ENCODE peak calls at places on chromosomes 3 and 15, in six cellular contexts. One of them, this sample, is unnamed.
A peak's percentile ranks its signal among the peaks of the same experiment; 100 is the strongest.

GRCh38 chr3:8499181-8499611 is 2.4 kb upstream of the LMCD1 start:
- DNase-seq in GM23338: peak; percentile 79
- DNase-seq in transverse colon: no peak
- DNase-seq in prostate gland: peak; percentile 75
- DNase-seq in breast epithelium: peak; percentile 83
- DNase-seq in GM12891: no peak
- DNase-seq in this sample: no peak

GRCh38 chr15:85785887-85786777 is 8.6 kb downstream of the KLHL25 start:
- DNase-seq in GM23338: no peak
- DNase-seq in transverse colon: peak; percentile 66
- DNase-seq in prostate gland: peak; percentile 35
- DNase-seq in breast epithelium: peak; percentile 50
- DNase-seq in GM12891: no peak
- DNase-seq in this sample: no peak

GRCh38 chr3:31077021-31077601 is 182.7 kb upstream of the GADL1 start:
- DNase-seq in GM23338: no peak
- DNase-seq in transverse colon: no peak
- DNase-seq in prostate gland: no peak
- DNase-seq in breast epithelium: no peak
- DNase-seq in GM12891: no peak
- DNase-seq in this sample: no peak

GRCh38 chr15:38895326-38896282 is 331.0 kb upstream of the RASGRP1 start:
- DNase-seq in GM23338: no peak
- DNase-seq in transverse colon: no peak
- DNase-seq in prostate gland: no peak
- DNase-seq in breast epithelium: no peak
- DNase-seq in GM12891: no peak
- DNase-seq in this sample: no peak

GRCh38 chr15:29090617-29091466 is 178.8 kb downstream of the NSMCE3 start:
- DNase-seq in GM23338: peak; percentile 78
- DNase-seq in transverse colon: no peak
- DNase-seq in prostate gland: no peak
- DNase-seq in breast epithelium: no peak
- DNase-seq in GM12891: peak; percentile 62
- DNase-seq in this sample: no peak

GRCh38 chr3:45010718-45011355 is 15.3 kb upstream of the CLEC3B start:
- DNase-seq in GM23338: no peak
- DNase-seq in transverse colon: no peak
- DNase-seq in prostate gland: no peak
- DNase-seq in breast epithelium: peak; percentile 73
- DNase-seq in GM12891: no peak
- DNase-seq in this sample: no peak

GRCh38 chr3:124084398-124084881 is 92.5 kb upstream of the ROPN1 start:
- DNase-seq in GM23338: no peak
- DNase-seq in transverse colon: no peak
- DNase-seq in prostate gland: no peak
- DNase-seq in breast epithelium: no peak
- DNase-seq in GM12891: no peak
- DNase-seq in this sample: no peak

GRCh38 chr3:178768072-178768864 is 232.0 kb downstream of the KCNMB2 start:
- DNase-seq in GM23338: peak; percentile 16
- DNase-seq in transverse colon: no peak
- DNase-seq in prostate gland: no peak
- DNase-seq in breast epithelium: no peak
- DNase-seq in GM12891: no peak
- DNase-seq in this sample: no peak

GRCh38 chr3:86794336-86795065 is 196.4 kb downstream of the VGLL3 start:
- DNase-seq in GM23338: peak; percentile 5
- DNase-seq in transverse colon: no peak
- DNase-seq in prostate gland: no peak
- DNase-seq in breast epithelium: no peak
- DNase-seq in GM12891: no peak
- DNase-seq in this sample: no peak

GRCh38 chr15:38613085-38613484 is 48.5 kb upstream of the RASGRP1 start:
- DNase-seq in GM23338: no peak
- DNase-seq in transverse colon: no peak
- DNase-seq in prostate gland: no peak
- DNase-seq in breast epithelium: no peak
- DNase-seq in GM12891: no peak
- DNase-seq in this sample: no peak

GRCh38 chr3:183907176-183907575 is 22.5 kb upstream of the PARL start:
- DNase-seq in GM23338: peak; percentile 50
- DNase-seq in transverse colon: no peak
- DNase-seq in prostate gland: no peak
- DNase-seq in breast epithelium: no peak
- DNase-seq in GM12891: no peak
- DNase-seq in this sample: no peak

GRCh38 chr3:25449857-25450256 is 21.8 kb downstream of the RARB start:
- DNase-seq in GM23338: no peak
- DNase-seq in transverse colon: no peak
- DNase-seq in prostate gland: no peak
- DNase-seq in breast epithelium: no peak
- DNase-seq in GM12891: no peak
- DNase-seq in this sample: no peak

GRCh38 chr15:97547381-97547780 is 413.1 kb upstream of the ARRDC4 start:
- DNase-seq in GM23338: no peak
- DNase-seq in transverse colon: no peak
- DNase-seq in prostate gland: no peak
- DNase-seq in breast epithelium: no peak
- DNase-seq in GM12891: no peak
- DNase-seq in this sample: no peak

GRCh38 chr3:156628095-156628690 is 46.2 kb upstream of the TIPARP start:
- DNase-seq in GM23338: peak; percentile 38
- DNase-seq in transverse colon: no peak
- DNase-seq in prostate gland: no peak
- DNase-seq in breast epithelium: no peak
- DNase-seq in GM12891: no peak
- DNase-seq in this sample: no peak

GRCh38 chr3:195911946-195912270 is 3.6 kb upstream of the TNK2 start:
- DNase-seq in GM23338: no peak
- DNase-seq in transverse colon: no peak
- DNase-seq in prostate gland: peak; percentile 66
- DNase-seq in breast epithelium: peak; percentile 79
- DNase-seq in GM12891: no peak
- DNase-seq in this sample: no peak

GRCh38 chr3:45182915-45183881 is 37.0 kb upstream of the CDCP1 start:
- DNase-seq in GM23338: peak; percentile 43
- DNase-seq in transverse colon: peak; percentile 80
- DNase-seq in prostate gland: peak; percentile 72
- DNase-seq in breast epithelium: peak; percentile 38
- DNase-seq in GM12891: no peak
- DNase-seq in this sample: no peak

GRCh38 chr3:50089603-50089945 is 855 bp downstream of the RBM5 start:
- DNase-seq in GM23338: peak; percentile 38
- DNase-seq in transverse colon: no peak
- DNase-seq in prostate gland: no peak
- DNase-seq in breast epithelium: no peak
- DNase-seq in GM12891: no peak
- DNase-seq in this sample: no peak

GRCh38 chr15:35399901-35400300 is 146.1 kb downstream of the DPH6 start:
- DNase-seq in GM23338: no peak
- DNase-seq in transverse colon: no peak
- DNase-seq in prostate gland: no peak
- DNase-seq in breast epithelium: no peak
- DNase-seq in GM12891: no peak
- DNase-seq in this sample: no peak

GRCh38 chr3:151553873-151554272 is 93.0 kb upstream of the IGSF10 start:
- DNase-seq in GM23338: no peak
- DNase-seq in transverse colon: no peak
- DNase-seq in prostate gland: no peak
- DNase-seq in breast epithelium: no peak
- DNase-seq in GM12891: no peak
- DNase-seq in this sample: no peak

GRCh38 chr3:12679468-12679867 is 15.6 kb upstream of the RAF1 start:
- DNase-seq in GM23338: no peak
- DNase-seq in transverse colon: no peak
- DNase-seq in prostate gland: no peak
- DNase-seq in breast epithelium: no peak
- DNase-seq in GM12891: no peak
- DNase-seq in this sample: no peak

GRCh38 chr3:187795207-187795960 is 50.1 kb upstream of the BCL6 start:
- DNase-seq in GM23338: no peak
- DNase-seq in transverse colon: peak; percentile 48
- DNase-seq in prostate gland: no peak
- DNase-seq in breast epithelium: no peak
- DNase-seq in GM12891: no peak
- DNase-seq in this sample: no peak

GRCh38 chr3:105177558-105177957 is 189.2 kb upstream of the ALCAM start:
- DNase-seq in GM23338: no peak
- DNase-seq in transverse colon: no peak
- DNase-seq in prostate gland: no peak
- DNase-seq in breast epithelium: no peak
- DNase-seq in GM12891: no peak
- DNase-seq in this sample: no peak

GRCh38 chr3:12710062-12710461 is 46.1 kb upstream of the RAF1 start:
- DNase-seq in GM23338: no peak
- DNase-seq in transverse colon: no peak
- DNase-seq in prostate gland: no peak
- DNase-seq in breast epithelium: no peak
- DNase-seq in GM12891: no peak
- DNase-seq in this sample: no peak

GRCh38 chr15:73822998-73823397 is 50.4 kb upstream of the TBC1D21 start:
- DNase-seq in GM23338: peak; percentile 68
- DNase-seq in transverse colon: no peak
- DNase-seq in prostate gland: no peak
- DNase-seq in breast epithelium: no peak
- DNase-seq in GM12891: no peak
- DNase-seq in this sample: no peak

GRCh38 chr3:128561504-128561903 is 68.5 kb upstream of the GATA2 start:
- DNase-seq in GM23338: no peak
- DNase-seq in transverse colon: no peak
- DNase-seq in prostate gland: no peak
- DNase-seq in breast epithelium: no peak
- DNase-seq in GM12891: no peak
- DNase-seq in this sample: no peak

GRCh38 chr3:101940521-101940992 is 91.2 kb downstream of the NFKBIZ start:
- DNase-seq in GM23338: peak; percentile 62
- DNase-seq in transverse colon: no peak
- DNase-seq in prostate gland: no peak
- DNase-seq in breast epithelium: no peak
- DNase-seq in GM12891: no peak
- DNase-seq in this sample: no peak

GRCh38 chr15:52778457-52778856 is 11.7 kb downstream of the ONECUT1 start:
- DNase-seq in GM23338: peak; percentile 59
- DNase-seq in transverse colon: no peak
- DNase-seq in prostate gland: no peak
- DNase-seq in breast epithelium: no peak
- DNase-seq in GM12891: no peak
- DNase-seq in this sample: no peak

GRCh38 chr3:113035387-113035982 is 44.7 kb downstream of the GTPBP8 start:
- DNase-seq in GM23338: peak; percentile 92
- DNase-seq in transverse colon: peak; percentile 11
- DNase-seq in prostate gland: peak; percentile 47
- DNase-seq in breast epithelium: no peak
- DNase-seq in GM12891: peak; percentile 36
- DNase-seq in this sample: no peak

GRCh38 chr3:38133557-38134405 is 3.1 kb downstream of the ACAA1 start:
- DNase-seq in GM23338: no peak
- DNase-seq in transverse colon: peak; percentile 46
- DNase-seq in prostate gland: peak; percentile 74
- DNase-seq in breast epithelium: no peak
- DNase-seq in GM12891: no peak
- DNase-seq in this sample: peak; percentile 58
- TF ChIP-seq POLR2AphosphoS5 in GM23338: no peak
- TF ChIP-seq POLR2AphosphoS5 in transverse colon: peak; percentile 69
- TF ChIP-seq POLR2AphosphoS5 in prostate gland: peak; percentile 86
- TF ChIP-seq POLR2AphosphoS5 in breast epithelium: no peak
- TF ChIP-seq POLR2AphosphoS5 in GM12891: no peak
- TF ChIP-seq POLR2AphosphoS5 in this sample: no peak

GRCh38 chr15:76208786-76209424 is 102.4 kb downstream of the ETFA start:
- DNase-seq in GM23338: no peak
- DNase-seq in transverse colon: no peak
- DNase-seq in prostate gland: no peak
- DNase-seq in breast epithelium: no peak
- DNase-seq in GM12891: no peak
- DNase-seq in this sample: no peak
- TF ChIP-seq POLR2AphosphoS5 in GM23338: no peak
- TF ChIP-seq POLR2AphosphoS5 in transverse colon: no peak
- TF ChIP-seq POLR2AphosphoS5 in prostate gland: no peak
- TF ChIP-seq POLR2AphosphoS5 in breast epithelium: no peak
- TF ChIP-seq POLR2AphosphoS5 in GM12891: no peak
- TF ChIP-seq POLR2AphosphoS5 in this sample: no peak

GRCh38 chr3:39139442-39139841 is 13.9 kb downstream of the CSRNP1 start:
- DNase-seq in GM23338: no peak
- DNase-seq in transverse colon: no peak
- DNase-seq in prostate gland: no peak
- DNase-seq in breast epithelium: no peak
- DNase-seq in GM12891: no peak
- DNase-seq in this sample: no peak
- TF ChIP-seq POLR2AphosphoS5 in GM23338: no peak
- TF ChIP-seq POLR2AphosphoS5 in transverse colon: no peak
- TF ChIP-seq POLR2AphosphoS5 in prostate gland: no peak
- TF ChIP-seq POLR2AphosphoS5 in breast epithelium: no peak
- TF ChIP-seq POLR2AphosphoS5 in GM12891: no peak
- TF ChIP-seq POLR2AphosphoS5 in this sample: no peak

GRCh38 chr3:125141596-125142417 is 70.7 kb downstream of the SLC12A8 start:
- DNase-seq in GM23338: peak; percentile 88
- DNase-seq in transverse colon: peak; percentile 74
- DNase-seq in prostate gland: peak; percentile 14
- DNase-seq in breast epithelium: no peak
- DNase-seq in GM12891: peak; percentile 60
- DNase-seq in this sample: no peak
- TF ChIP-seq POLR2AphosphoS5 in GM23338: no peak
- TF ChIP-seq POLR2AphosphoS5 in transverse colon: peak; percentile 16
- TF ChIP-seq POLR2AphosphoS5 in prostate gland: no peak
- TF ChIP-seq POLR2AphosphoS5 in breast epithelium: no peak
- TF ChIP-seq POLR2AphosphoS5 in GM12891: no peak
- TF ChIP-seq POLR2AphosphoS5 in this sample: no peak